ENCODE peak calls at places on chromosomes 12 and 14, in six cellular contexts. One of them, this sample, is unnamed.
A peak's percentile ranks its signal among the peaks of the same experiment; 100 is the strongest.

GRCh38 chr12:27787559-27787958 is 7.5 kb upstream of the MANSC4 start:
- DNase-seq in cardiac muscle cell: no peak
- DNase-seq in lower leg skin: no peak
- DNase-seq in A549: no peak
- DNase-seq in fibroblast of mammary gland: no peak
- DNase-seq in H9: no peak
- DNase-seq in this sample: no peak

GRCh38 chr12:128863957-128864356 is 10.7 kb downstream of the GLT1D1 start:
- DNase-seq in A549: no peak
- DNase-seq in cardiac muscle cell: no peak
- DNase-seq in lower leg skin: no peak
- DNase-seq in H9: no peak
- DNase-seq in fibroblast of mammary gland: no peak
- DNase-seq in this sample: no peak

GRCh38 chr12:88844426-88844825 is 264.2 kb upstream of the KITLG start:
- DNase-seq in lower leg skin: no peak
- DNase-seq in A549: no peak
- DNase-seq in cardiac muscle cell: no peak
- DNase-seq in fibroblast of mammary gland: no peak
- DNase-seq in H9: peak; percentile 41
- DNase-seq in this sample: no peak

GRCh38 chr14:58690801-58691516 is 53.2 kb downstream of the DACT1 start:
- DNase-seq in fibroblast of mammary gland: no peak
- DNase-seq in A549: no peak
- DNase-seq in H9: no peak
- DNase-seq in cardiac muscle cell: peak; percentile 52
- DNase-seq in lower leg skin: no peak
- DNase-seq in this sample: no peak

GRCh38 chr12:622420-622819 is 40.8 kb downstream of the NINJ2 start:
- DNase-seq in lower leg skin: no peak
- DNase-seq in A549: no peak
- DNase-seq in cardiac muscle cell: no peak
- DNase-seq in H9: no peak
- DNase-seq in fibroblast of mammary gland: no peak
- DNase-seq in this sample: no peak

GRCh38 chr12:68236421-68237059 is 10.9 kb upstream of the IL26 start:
- DNase-seq in cardiac muscle cell: no peak
- DNase-seq in H9: no peak
- DNase-seq in A549: peak; percentile 28
- DNase-seq in lower leg skin: no peak
- DNase-seq in fibroblast of mammary gland: peak; percentile 45
- DNase-seq in this sample: no peak

GRCh38 chr14:95237121-95237876 is 80.0 kb upstream of the DICER1 start:
- DNase-seq in fibroblast of mammary gland: no peak
- DNase-seq in H9: no peak
- DNase-seq in lower leg skin: no peak
- DNase-seq in A549: no peak
- DNase-seq in cardiac muscle cell: no peak
- DNase-seq in this sample: no peak

GRCh38 chr12:33427071-33427470 is 12.5 kb downstream of the SYT10 start:
- DNase-seq in H9: peak; percentile 52
- DNase-seq in lower leg skin: no peak
- DNase-seq in fibroblast of mammary gland: peak; percentile 0
- DNase-seq in cardiac muscle cell: peak; percentile 53
- DNase-seq in A549: no peak
- DNase-seq in this sample: no peak

GRCh38 chr12:8936735-8937134 is 12.7 kb downstream of the M6PR start:
- DNase-seq in lower leg skin: no peak
- DNase-seq in H9: no peak
- DNase-seq in fibroblast of mammary gland: no peak
- DNase-seq in A549: no peak
- DNase-seq in cardiac muscle cell: no peak
- DNase-seq in this sample: no peak

GRCh38 chr14:52079239-52079956 is 10.5 kb upstream of the NID2 start:
- DNase-seq in lower leg skin: no peak
- DNase-seq in cardiac muscle cell: no peak
- DNase-seq in A549: no peak
- DNase-seq in fibroblast of mammary gland: no peak
- DNase-seq in H9: no peak
- DNase-seq in this sample: no peak

GRCh38 chr12:131941987-131942341 is 7.8 kb upstream of the EP400 start:
- DNase-seq in lower leg skin: no peak
- DNase-seq in fibroblast of mammary gland: no peak
- DNase-seq in cardiac muscle cell: no peak
- DNase-seq in A549: no peak
- DNase-seq in H9: no peak
- DNase-seq in this sample: no peak

GRCh38 chr12:106302401-106303201 is at the start of gene TCP11L2:
- DNase-seq in fibroblast of mammary gland: peak; percentile 58
- DNase-seq in cardiac muscle cell: peak; percentile 90
- DNase-seq in A549: peak; percentile 69
- DNase-seq in H9: peak; percentile 83
- DNase-seq in lower leg skin: peak; percentile 86
- DNase-seq in this sample: peak; percentile 94

GRCh38 chr12:116397148-116397547 is 119.7 kb upstream of the MED13L start:
- DNase-seq in A549: no peak
- DNase-seq in H9: no peak
- DNase-seq in fibroblast of mammary gland: peak; percentile 70
- DNase-seq in lower leg skin: no peak
- DNase-seq in cardiac muscle cell: no peak
- DNase-seq in this sample: no peak

GRCh38 chr14:95871531-95871930 is 5.1 kb upstream of the TUNAR start:
- DNase-seq in fibroblast of mammary gland: no peak
- DNase-seq in A549: no peak
- DNase-seq in H9: no peak
- DNase-seq in lower leg skin: no peak
- DNase-seq in cardiac muscle cell: peak; percentile 41
- DNase-seq in this sample: no peak

GRCh38 chr14:24060443-24060842 is 8.6 kb downstream of the CARMIL3 start:
- DNase-seq in H9: no peak
- DNase-seq in lower leg skin: no peak
- DNase-seq in fibroblast of mammary gland: no peak
- DNase-seq in A549: no peak
- DNase-seq in cardiac muscle cell: no peak
- DNase-seq in this sample: no peak
- TF ChIP-seq CTCF in H9: no peak
- TF ChIP-seq CTCF in lower leg skin: no peak
- TF ChIP-seq CTCF in fibroblast of mammary gland: no peak
- TF ChIP-seq CTCF in A549: no peak
- TF ChIP-seq CTCF in cardiac muscle cell: no peak
- TF ChIP-seq CTCF in this sample: no peak

DNA sequence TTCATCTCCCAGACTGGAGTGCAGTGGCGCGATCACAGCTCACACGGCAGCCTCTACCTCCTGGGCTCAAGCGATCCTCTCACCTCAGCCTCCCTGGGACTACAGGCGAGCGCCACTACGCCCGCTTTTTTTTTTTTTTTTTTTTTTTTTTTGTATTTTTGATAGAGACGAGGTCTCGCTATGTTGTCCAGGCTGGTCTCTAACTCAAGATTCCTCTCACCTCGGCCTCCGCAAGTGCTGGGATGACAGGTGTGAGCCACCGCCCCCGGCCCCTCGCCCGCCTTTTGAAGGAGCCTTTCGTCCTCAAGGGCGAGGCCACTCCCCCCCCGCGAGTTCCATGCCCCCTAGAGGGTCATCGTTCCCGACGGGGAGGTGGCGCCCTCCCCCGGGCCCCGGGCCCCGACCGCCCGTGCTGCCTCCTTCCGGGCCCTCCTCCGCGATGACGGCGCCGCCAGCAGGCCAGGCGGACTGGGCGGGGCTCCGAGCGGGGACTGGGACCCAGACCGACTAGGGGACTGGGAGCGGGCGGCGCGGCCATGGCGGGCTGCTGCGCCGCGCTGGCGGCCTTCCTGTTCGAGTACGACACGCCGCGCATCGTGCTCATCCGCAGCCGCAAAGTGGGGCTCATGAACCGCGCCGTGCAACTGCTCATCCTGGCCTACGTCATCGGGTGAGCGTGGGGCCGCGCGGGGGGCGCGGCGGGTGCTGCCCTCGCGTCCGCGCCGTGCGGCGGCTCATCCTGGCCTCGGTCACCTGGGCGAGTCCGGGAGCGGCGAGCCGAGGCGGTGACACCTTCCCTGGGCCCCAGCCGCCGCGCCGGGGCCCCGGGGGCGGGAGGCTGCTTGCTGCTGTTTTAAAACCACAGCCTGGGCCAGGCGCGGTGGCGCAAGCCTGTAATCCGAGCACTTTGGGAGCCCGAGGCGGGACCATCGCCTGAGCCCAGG is at the start of gene P2RX4:
- DNase-seq in fibroblast of mammary gland: peak; percentile 65
- DNase-seq in lower leg skin: peak; percentile 74
- DNase-seq in A549: peak; percentile 80
- DNase-seq in cardiac muscle cell: peak; percentile 85
- DNase-seq in H9: peak; percentile 93
- DNase-seq in this sample: peak; percentile 91
- TF ChIP-seq CTCF in fibroblast of mammary gland: no peak
- TF ChIP-seq CTCF in lower leg skin: no peak
- TF ChIP-seq CTCF in A549: peak; percentile 62
- TF ChIP-seq CTCF in cardiac muscle cell: peak; percentile 26
- TF ChIP-seq CTCF in H9: peak; percentile 42
- TF ChIP-seq CTCF in this sample: peak; percentile 41

GRCh38 chr14:56117765-56118610 is at the start of gene PELI2:
- DNase-seq in fibroblast of mammary gland: peak; percentile 43
- DNase-seq in lower leg skin: peak; percentile 66
- DNase-seq in cardiac muscle cell: peak; percentile 84
- DNase-seq in H9: peak; percentile 67
- DNase-seq in A549: peak; percentile 33
- DNase-seq in this sample: peak; percentile 92
- TF ChIP-seq CTCF in fibroblast of mammary gland: no peak
- TF ChIP-seq CTCF in lower leg skin: no peak
- TF ChIP-seq CTCF in cardiac muscle cell: peak; percentile 10
- TF ChIP-seq CTCF in H9: peak; percentile 23
- TF ChIP-seq CTCF in A549: no peak
- TF ChIP-seq CTCF in this sample: peak; percentile 42

DNA sequence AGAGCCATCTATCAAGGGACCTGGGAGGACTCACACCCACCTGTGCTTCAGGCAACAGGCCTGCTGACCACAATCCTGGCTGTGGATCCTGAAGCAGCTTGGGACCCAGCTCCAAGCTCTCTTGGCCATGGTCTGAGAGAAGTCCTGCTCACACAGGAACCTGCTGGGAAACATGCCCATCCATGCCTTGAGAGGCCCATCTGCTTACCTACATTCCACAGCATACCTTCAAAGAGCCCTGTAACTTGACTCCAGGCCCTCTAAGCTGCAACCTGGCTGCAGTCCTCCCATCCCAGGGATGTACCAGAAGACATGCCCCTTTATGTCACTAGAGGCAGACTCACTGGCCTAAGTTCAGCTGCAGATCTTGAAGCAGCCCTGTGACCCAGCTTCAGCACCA is 61.7 kb upstream of the AMIGO2 start:
- DNase-seq in lower leg skin: no peak
- DNase-seq in fibroblast of mammary gland: no peak
- DNase-seq in cardiac muscle cell: no peak
- DNase-seq in A549: no peak
- DNase-seq in H9: peak; percentile 56
- DNase-seq in this sample: no peak
- TF ChIP-seq CTCF in lower leg skin: no peak
- TF ChIP-seq CTCF in fibroblast of mammary gland: no peak
- TF ChIP-seq CTCF in cardiac muscle cell: no peak
- TF ChIP-seq CTCF in A549: no peak
- TF ChIP-seq CTCF in H9: no peak
- TF ChIP-seq CTCF in this sample: no peak

DNA sequence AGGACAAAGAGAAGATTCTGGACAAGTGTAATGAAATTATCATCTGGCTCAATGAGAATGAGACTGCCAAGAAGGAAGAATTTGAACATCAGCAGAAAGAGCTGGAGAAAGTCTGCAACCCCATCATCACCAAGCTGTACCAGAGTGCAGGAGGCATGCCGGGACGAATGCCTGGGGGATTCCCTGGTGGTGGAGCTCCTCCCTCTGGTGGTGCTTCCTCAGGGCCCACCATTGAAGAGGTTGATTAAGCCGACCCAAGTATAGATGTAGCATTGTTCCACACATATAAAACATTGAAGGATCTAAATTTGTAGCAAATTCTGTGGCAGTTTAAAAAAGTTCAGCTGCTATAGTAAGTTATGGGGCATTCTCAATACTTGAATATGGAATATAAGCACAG is 174.3 kb upstream of the CCND2 start:
- DNase-seq in lower leg skin: no peak
- DNase-seq in cardiac muscle cell: no peak
- DNase-seq in H9: no peak
- DNase-seq in fibroblast of mammary gland: no peak
- DNase-seq in A549: no peak
- DNase-seq in this sample: no peak
- TF ChIP-seq CTCF in lower leg skin: no peak
- TF ChIP-seq CTCF in cardiac muscle cell: no peak
- TF ChIP-seq CTCF in H9: peak; percentile 63
- TF ChIP-seq CTCF in fibroblast of mammary gland: no peak
- TF ChIP-seq CTCF in A549: no peak
- TF ChIP-seq CTCF in this sample: no peak

DNA sequence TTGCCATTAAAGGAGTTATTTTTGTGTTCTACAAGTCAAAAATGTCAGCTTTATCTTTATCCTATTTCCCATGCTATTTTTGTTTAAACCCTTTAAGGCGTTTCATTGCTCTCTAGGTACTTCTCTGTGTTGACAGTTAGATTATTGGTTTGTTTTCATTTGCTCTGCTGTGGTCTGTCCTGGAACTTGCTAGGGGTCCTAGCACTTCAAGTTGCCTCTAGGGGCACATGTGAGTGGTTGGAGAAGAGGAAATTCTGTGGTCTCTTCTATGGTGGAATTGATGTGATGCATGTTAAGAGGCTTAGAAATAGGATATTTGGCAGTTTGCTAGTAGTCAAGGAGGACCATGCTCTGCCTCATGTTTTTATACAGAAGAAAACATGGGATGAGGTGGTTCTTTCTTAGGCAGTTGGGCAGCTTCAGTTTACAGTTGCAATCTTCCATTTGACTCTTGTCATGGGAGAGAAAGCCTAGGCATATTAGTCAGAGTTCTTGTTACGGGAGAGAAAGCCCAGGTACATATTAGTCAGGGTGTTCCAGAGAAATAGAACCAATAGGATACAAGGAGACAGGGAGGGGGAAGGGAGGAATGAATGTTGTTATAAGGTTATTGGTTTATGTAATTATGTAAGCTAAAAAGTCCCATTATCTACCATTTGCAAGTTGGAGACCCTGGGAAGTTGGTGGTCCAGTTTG is 14.4 kb downstream of the TTLL5 start:
- DNase-seq in fibroblast of mammary gland: no peak
- DNase-seq in A549: no peak
- DNase-seq in cardiac muscle cell: peak; percentile 50
- DNase-seq in H9: no peak
- DNase-seq in lower leg skin: no peak
- DNase-seq in this sample: no peak
- TF ChIP-seq CTCF in fibroblast of mammary gland: peak; percentile 12
- TF ChIP-seq CTCF in A549: no peak
- TF ChIP-seq CTCF in cardiac muscle cell: peak; percentile 14
- TF ChIP-seq CTCF in H9: peak; percentile 61
- TF ChIP-seq CTCF in lower leg skin: no peak
- TF ChIP-seq CTCF in this sample: peak; percentile 18

DNA sequence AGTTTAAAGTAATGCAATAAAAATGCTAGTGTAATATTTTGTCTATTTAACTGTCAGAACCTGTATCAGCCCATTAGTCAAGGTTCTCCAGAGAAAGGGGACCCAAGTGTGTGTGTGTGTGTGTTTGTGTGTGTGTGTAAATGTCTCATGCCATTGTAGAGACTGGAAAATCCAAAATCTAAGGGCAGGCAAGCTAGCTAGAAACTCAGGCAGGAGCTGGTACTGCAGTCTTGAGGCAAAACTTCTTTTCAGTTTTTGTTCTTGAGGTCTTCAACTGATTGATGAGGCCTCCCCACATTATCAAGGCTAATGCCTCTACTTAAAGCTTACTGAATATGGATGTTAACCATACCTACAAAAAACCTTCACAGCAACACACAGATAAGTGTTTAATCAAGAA is 126.7 kb downstream of the PRKD1 start:
- DNase-seq in H9: no peak
- DNase-seq in lower leg skin: no peak
- DNase-seq in A549: no peak
- DNase-seq in cardiac muscle cell: no peak
- DNase-seq in fibroblast of mammary gland: no peak
- DNase-seq in this sample: no peak
- TF ChIP-seq CTCF in H9: peak; percentile 34
- TF ChIP-seq CTCF in lower leg skin: no peak
- TF ChIP-seq CTCF in A549: no peak
- TF ChIP-seq CTCF in cardiac muscle cell: peak; percentile 6
- TF ChIP-seq CTCF in fibroblast of mammary gland: peak; percentile 16
- TF ChIP-seq CTCF in this sample: no peak